ENCODE peak calls at places on chromosomes 13 and 19, in six cellular contexts. One of them, this sample, is unnamed.

GRCh38 chr13:98416408-98416807 is 160.5 kb downstream of the STK24 start:
- DNase-seq in mesenchymal stem cell: no peak
- DNase-seq in IMR-90: no peak
- DNase-seq in H1: no peak
- DNase-seq in neuronal stem cell: no peak
- DNase-seq in trophoblast cell: peak; percentile 57
- DNase-seq in this sample: no peak

GRCh38 chr19:1151917-1152601 is 22.0 kb downstream of the SBNO2 start:
- DNase-seq in mesenchymal stem cell: no peak
- DNase-seq in IMR-90: no peak
- DNase-seq in H1: no peak
- DNase-seq in neuronal stem cell: no peak
- DNase-seq in trophoblast cell: no peak
- DNase-seq in this sample: no peak

GRCh38 chr19:10003271-10003670 is 7.0 kb downstream of the COL5A3 start:
- DNase-seq in IMR-90: no peak
- DNase-seq in neuronal stem cell: no peak
- DNase-seq in mesenchymal stem cell: no peak
- DNase-seq in H1: no peak
- DNase-seq in trophoblast cell: no peak
- DNase-seq in this sample: no peak

GRCh38 chr13:52084971-52085370 is 43.9 kb downstream of the NEK5 start:
- DNase-seq in trophoblast cell: no peak
- DNase-seq in IMR-90: no peak
- DNase-seq in neuronal stem cell: no peak
- DNase-seq in H1: no peak
- DNase-seq in mesenchymal stem cell: no peak
- DNase-seq in this sample: no peak

GRCh38 chr19:29706635-29707034 is 8.4 kb downstream of the C19orf12 start:
- DNase-seq in IMR-90: no peak
- DNase-seq in mesenchymal stem cell: no peak
- DNase-seq in neuronal stem cell: no peak
- DNase-seq in trophoblast cell: no peak
- DNase-seq in H1: no peak
- DNase-seq in this sample: no peak

GRCh38 chr19:8681345-8682021 is 17.1 kb downstream of the ACTL9 start:
- DNase-seq in H1: no peak
- DNase-seq in neuronal stem cell: no peak
- DNase-seq in IMR-90: no peak
- DNase-seq in trophoblast cell: no peak
- DNase-seq in mesenchymal stem cell: no peak
- DNase-seq in this sample: peak; percentile 51

GRCh38 chr13:40388617-40389016 is 277.8 kb downstream of the FOXO1 start:
- DNase-seq in trophoblast cell: no peak
- DNase-seq in H1: no peak
- DNase-seq in IMR-90: peak; percentile 3
- DNase-seq in neuronal stem cell: no peak
- DNase-seq in mesenchymal stem cell: peak; percentile 33
- DNase-seq in this sample: no peak

GRCh38 chr13:25659091-25659502 is 287.3 kb downstream of the ATP8A2 start:
- DNase-seq in neuronal stem cell: no peak
- DNase-seq in H1: no peak
- DNase-seq in trophoblast cell: no peak
- DNase-seq in IMR-90: no peak
- DNase-seq in mesenchymal stem cell: no peak
- DNase-seq in this sample: peak; percentile 33

GRCh38 chr19:57642396-57643046 is 9.6 kb downstream of the ZNF211 start:
- DNase-seq in mesenchymal stem cell: no peak
- DNase-seq in H1: no peak
- DNase-seq in neuronal stem cell: no peak
- DNase-seq in IMR-90: no peak
- DNase-seq in trophoblast cell: no peak
- DNase-seq in this sample: no peak

GRCh38 chr13:40522234-40522633 is 144.2 kb downstream of the FOXO1 start:
- DNase-seq in IMR-90: no peak
- DNase-seq in neuronal stem cell: no peak
- DNase-seq in mesenchymal stem cell: no peak
- DNase-seq in H1: no peak
- DNase-seq in trophoblast cell: no peak
- DNase-seq in this sample: no peak

GRCh38 chr19:49932731-49933131 is 3.4 kb upstream of the NUP62 start:
- DNase-seq in H1: no peak
- DNase-seq in trophoblast cell: no peak
- DNase-seq in IMR-90: no peak
- DNase-seq in mesenchymal stem cell: no peak
- DNase-seq in neuronal stem cell: no peak
- DNase-seq in this sample: no peak

GRCh38 chr19:45472557-45473365 is 5.0 kb downstream of the FOSB start:
- DNase-seq in trophoblast cell: peak; percentile 81
- DNase-seq in neuronal stem cell: no peak
- DNase-seq in mesenchymal stem cell: peak; percentile 88
- DNase-seq in H1: peak; percentile 70
- DNase-seq in IMR-90: no peak
- DNase-seq in this sample: peak; percentile 46

GRCh38 chr13:45496942-45497341 is 32.2 kb downstream of the COG3 start:
- DNase-seq in neuronal stem cell: no peak
- DNase-seq in IMR-90: no peak
- DNase-seq in trophoblast cell: no peak
- DNase-seq in H1: no peak
- DNase-seq in mesenchymal stem cell: no peak
- DNase-seq in this sample: no peak

GRCh38 chr13:48414501-48414900 is 1.6 kb upstream of the LPAR6 start:
- DNase-seq in IMR-90: no peak
- DNase-seq in trophoblast cell: no peak
- DNase-seq in H1: no peak
- DNase-seq in mesenchymal stem cell: no peak
- DNase-seq in neuronal stem cell: no peak
- DNase-seq in this sample: no peak

GRCh38 chr13:113904411-113904810 is 40.5 kb upstream of the GAS6 start:
- DNase-seq in mesenchymal stem cell: peak; percentile 41
- DNase-seq in neuronal stem cell: no peak
- DNase-seq in H1: peak; percentile 72
- DNase-seq in IMR-90: peak; percentile 43
- DNase-seq in trophoblast cell: no peak
- DNase-seq in this sample: peak; percentile 67

GRCh38 chr19:38617764-38618589 is at the start of gene MAP4K1:
- DNase-seq in mesenchymal stem cell: no peak
- DNase-seq in IMR-90: no peak
- DNase-seq in trophoblast cell: no peak
- DNase-seq in H1: no peak
- DNase-seq in neuronal stem cell: no peak
- DNase-seq in this sample: no peak

GRCh38 chr19:31260171-31260933 is 88.9 kb downstream of the TSHZ3 start:
- DNase-seq in H1: no peak
- DNase-seq in neuronal stem cell: no peak
- DNase-seq in IMR-90: no peak
- DNase-seq in mesenchymal stem cell: no peak
- DNase-seq in trophoblast cell: no peak
- DNase-seq in this sample: no peak

GRCh38 chr19:18046066-18046718 is 38.2 kb downstream of the ARRDC2 start:
- DNase-seq in trophoblast cell: peak; percentile 25
- DNase-seq in neuronal stem cell: no peak
- DNase-seq in mesenchymal stem cell: peak; percentile 85
- DNase-seq in IMR-90: peak; percentile 82
- DNase-seq in H1: no peak
- DNase-seq in this sample: peak; percentile 18

GRCh38 chr13:25217023-25217909 is 45.2 kb upstream of the AMER2 start:
- DNase-seq in neuronal stem cell: no peak
- DNase-seq in H1: no peak
- DNase-seq in IMR-90: peak; percentile 70
- DNase-seq in trophoblast cell: peak; percentile 34
- DNase-seq in mesenchymal stem cell: peak; percentile 31
- DNase-seq in this sample: peak; percentile 51

GRCh38 chr19:56139847-56140582 is 1.1 kb upstream of the ZNF444 start:
- DNase-seq in H1: no peak
- DNase-seq in neuronal stem cell: no peak
- DNase-seq in mesenchymal stem cell: peak; percentile 15
- DNase-seq in IMR-90: no peak
- DNase-seq in trophoblast cell: no peak
- DNase-seq in this sample: no peak

GRCh38 chr19:39003188-39003587 is 27.6 kb upstream of the FBXO17 start:
- DNase-seq in IMR-90: no peak
- DNase-seq in trophoblast cell: no peak
- DNase-seq in H1: no peak
- DNase-seq in neuronal stem cell: no peak
- DNase-seq in mesenchymal stem cell: no peak
- DNase-seq in this sample: no peak

GRCh38 chr13:93522486-93522885 is 295.9 kb downstream of the GPC6 start:
- DNase-seq in trophoblast cell: no peak
- DNase-seq in mesenchymal stem cell: no peak
- DNase-seq in neuronal stem cell: no peak
- DNase-seq in H1: no peak
- DNase-seq in IMR-90: peak; percentile 74
- DNase-seq in this sample: peak; percentile 86

GRCh38 chr13:93525087-93525486 is 298.5 kb downstream of the GPC6 start:
- DNase-seq in neuronal stem cell: no peak
- DNase-seq in trophoblast cell: no peak
- DNase-seq in H1: no peak
- DNase-seq in IMR-90: no peak
- DNase-seq in mesenchymal stem cell: no peak
- DNase-seq in this sample: no peak

GRCh38 chr13:93517658-93518057 is 291.1 kb downstream of the GPC6 start:
- DNase-seq in mesenchymal stem cell: no peak
- DNase-seq in H1: no peak
- DNase-seq in IMR-90: no peak
- DNase-seq in trophoblast cell: no peak
- DNase-seq in neuronal stem cell: no peak
- DNase-seq in this sample: no peak

DNA sequence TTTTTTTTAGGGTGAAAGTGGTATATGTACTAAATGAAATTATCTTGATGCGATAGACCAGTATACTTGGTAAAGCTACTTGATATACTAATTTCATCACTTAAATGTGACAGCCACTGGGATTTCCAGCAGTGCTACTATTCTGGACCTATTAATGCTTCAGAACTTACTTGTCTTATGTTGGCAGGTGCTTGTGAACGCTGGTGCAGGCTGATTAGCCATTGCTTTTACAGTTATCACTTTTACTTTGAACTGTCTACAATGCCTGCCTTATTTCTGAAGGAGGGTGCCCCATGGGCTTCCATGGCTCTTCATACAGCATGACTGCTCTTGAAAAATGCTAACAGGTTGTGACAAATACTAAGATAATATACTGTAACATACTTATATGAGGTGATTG is 294.7 kb downstream of the GPC6 start:
- DNase-seq in H1: no peak
- DNase-seq in mesenchymal stem cell: no peak
- DNase-seq in IMR-90: no peak
- DNase-seq in trophoblast cell: no peak
- DNase-seq in neuronal stem cell: no peak
- DNase-seq in this sample: no peak
- H3K9ac ChIP-seq in H1: no peak overlapping the region
- H3K9ac ChIP-seq in mesenchymal stem cell: no peak overlapping the region
- H3K9ac ChIP-seq in IMR-90: no peak overlapping the region
- H3K9ac ChIP-seq in trophoblast cell: no peak overlapping the region
- H3K9ac ChIP-seq in neuronal stem cell: no peak overlapping the region
- H3K9ac ChIP-seq in this sample: no peak overlapping the region

GRCh38 chr19:11142528-11143171 is 12.9 kb downstream of the SPC24 start:
- DNase-seq in neuronal stem cell: peak; percentile 57
- DNase-seq in mesenchymal stem cell: peak; percentile 96
- DNase-seq in IMR-90: peak; percentile 95
- DNase-seq in H1: no peak
- DNase-seq in trophoblast cell: peak; percentile 84
- DNase-seq in this sample: peak; percentile 92
- H3K4ac ChIP-seq in neuronal stem cell: peak overlapping the region; percentile 37
- H3K4ac ChIP-seq in mesenchymal stem cell: peak overlapping the region; percentile 100
- H3K4ac ChIP-seq in IMR-90: peak overlapping the region; percentile 100
- H3K4ac ChIP-seq in H1: no peak overlapping the region
- H3K4ac ChIP-seq in trophoblast cell: peak overlapping the region; percentile 24
- H3K4ac ChIP-seq in this sample: peak overlapping the region; percentile 22

DNA sequence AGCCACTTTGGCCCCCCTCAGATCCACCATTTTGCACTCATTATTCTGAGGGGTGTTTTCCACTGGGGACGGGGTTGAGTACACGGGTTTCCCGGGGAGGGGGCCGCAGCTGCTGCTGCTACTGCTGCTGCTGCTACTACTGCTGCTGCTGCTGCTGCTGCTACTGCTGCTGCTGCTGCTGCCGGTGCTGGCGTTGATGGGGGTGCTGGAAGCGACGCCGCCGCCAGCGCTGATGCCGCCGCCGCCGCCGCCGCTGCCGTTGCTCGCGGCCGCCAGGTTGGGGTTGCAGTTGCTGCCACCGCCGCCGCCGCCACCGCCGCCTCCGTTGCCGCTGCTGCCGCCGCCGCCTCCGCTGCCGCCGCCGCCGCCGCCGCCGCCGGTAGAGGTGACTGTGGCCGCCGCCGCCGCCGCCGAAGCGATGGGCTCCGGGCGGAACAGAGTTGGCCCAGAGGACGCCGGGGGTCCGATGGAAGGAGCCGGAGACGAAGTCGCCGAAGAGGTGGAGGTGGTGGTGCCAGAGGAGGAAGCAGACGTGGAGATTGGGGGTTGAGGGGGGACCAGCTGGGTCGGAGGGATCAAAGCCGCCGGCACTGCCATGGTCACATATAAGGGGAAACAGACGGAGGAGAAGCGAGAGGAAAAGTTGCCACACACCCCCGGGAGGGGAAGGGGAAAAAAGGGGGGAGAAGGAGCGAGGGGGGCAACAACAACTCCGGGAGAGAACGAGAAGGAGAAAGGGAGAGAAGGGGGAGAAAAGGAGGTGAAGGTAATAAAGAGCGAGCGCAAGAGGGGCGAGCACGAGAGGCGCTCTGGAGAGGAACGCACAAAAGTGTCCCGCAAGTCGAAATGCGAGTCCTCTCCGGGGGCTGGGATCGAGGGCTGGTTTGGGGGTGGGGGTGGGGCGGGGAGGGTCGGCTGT is 572 bp downstream of the DACH1 start:
- DNase-seq in trophoblast cell: no peak
- DNase-seq in mesenchymal stem cell: peak; percentile 56
- DNase-seq in IMR-90: no peak
- DNase-seq in neuronal stem cell: no peak
- DNase-seq in H1: peak; percentile 69
- DNase-seq in this sample: peak; percentile 29
- H3K4me3 ChIP-seq in trophoblast cell: peak overlapping the region; percentile 83
- H3K4me3 ChIP-seq in mesenchymal stem cell: peak overlapping the region; percentile 65
- H3K4me3 ChIP-seq in IMR-90: peak overlapping the region; percentile 42
- H3K4me3 ChIP-seq in neuronal stem cell: peak overlapping the region; percentile 90
- H3K4me3 ChIP-seq in H1: peak overlapping the region; percentile 75
- H3K4me3 ChIP-seq in this sample: peak overlapping the region; percentile 55

DNA sequence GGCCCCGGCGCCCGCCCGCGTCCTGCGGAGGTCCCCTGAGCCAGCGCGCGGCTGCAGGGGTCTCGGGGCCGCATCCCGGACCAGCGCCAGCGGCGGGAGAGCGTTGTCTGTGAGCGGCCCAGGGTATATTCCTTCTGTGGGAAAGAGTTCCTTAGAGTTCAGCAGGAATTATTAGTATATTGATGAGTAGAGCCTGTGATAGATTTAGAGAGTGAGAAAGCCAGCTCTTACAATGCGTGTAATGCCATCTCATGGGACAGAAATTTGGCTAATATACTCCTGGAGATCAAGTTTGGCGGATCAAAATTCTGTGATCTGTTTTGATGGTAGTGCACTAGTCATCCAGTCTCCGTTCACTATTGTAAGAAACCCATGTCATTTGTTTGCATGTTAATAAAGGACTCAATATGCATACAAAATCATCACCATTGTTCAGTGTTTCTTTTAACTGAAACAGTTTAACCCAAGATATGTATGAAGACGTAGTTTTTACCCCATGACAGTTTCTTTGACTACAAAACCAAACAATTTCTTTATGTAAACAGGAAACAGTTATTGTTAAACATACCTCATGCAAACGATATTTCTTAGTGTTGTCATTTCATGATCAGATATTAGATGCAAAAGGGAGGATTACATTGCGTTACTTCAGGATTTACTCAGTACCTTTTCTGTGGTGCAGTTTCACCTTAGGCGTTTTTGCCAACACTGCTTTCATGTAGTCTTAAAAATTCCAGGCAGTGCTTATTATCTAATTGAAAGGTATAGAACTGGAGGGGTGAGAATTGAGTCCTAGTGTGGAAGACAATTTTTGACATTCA is 9.9 kb downstream of the TNFRSF19 start:
- DNase-seq in neuronal stem cell: no peak
- DNase-seq in mesenchymal stem cell: peak; percentile 6
- DNase-seq in IMR-90: peak; percentile 40
- DNase-seq in trophoblast cell: no peak
- DNase-seq in H1: peak; percentile 63
- DNase-seq in this sample: no peak
- H3K9ac ChIP-seq in neuronal stem cell: no peak overlapping the region
- H3K9ac ChIP-seq in mesenchymal stem cell: peak overlapping the region; percentile 57
- H3K9ac ChIP-seq in IMR-90: peak overlapping the region; percentile 74
- H3K9ac ChIP-seq in trophoblast cell: peak overlapping the region; percentile 43
- H3K9ac ChIP-seq in H1: no peak overlapping the region
- H3K9ac ChIP-seq in this sample: peak overlapping the region; percentile 44